ENCODE peak calls at places on chromosomes 12 and 14, in four cellular contexts. One of them, this sample, is unnamed.

GRCh38 chr14:94009767-94010166 is 12.7 kb downstream of the CCDC197 start:
- DNase-seq in activated T-helper 1 cell treated with anti-CD3 and anti-CD28 coated beads, Interleukin-2, amount 50 U/mL, for 16 hours: no peak
- DNase-seq in stimulated activated CD4-positive, alpha-beta T cell treated with anti-CD3 and anti-CD28 coated beads, Interleukin-1b, Interleukin-23, amount 100 ng/mL, for 1 hour: no peak
- DNase-seq in HuH-7: no peak
- DNase-seq in this sample: no peak

GRCh38 chr14:104194016-104194415 is 55.6 kb downstream of the KIF26A start:
- DNase-seq in activated T-helper 1 cell treated with anti-CD3 and anti-CD28 coated beads, Interleukin-2, amount 50 U/mL, for 16 hours: no peak
- DNase-seq in stimulated activated CD4-positive, alpha-beta T cell treated with anti-CD3 and anti-CD28 coated beads, Interleukin-1b, Interleukin-23, amount 100 ng/mL, for 1 hour: no peak
- DNase-seq in HuH-7: no peak
- DNase-seq in this sample: no peak

GRCh38 chr12:20212658-20213387 is 155.5 kb upstream of the PDE3A start:
- DNase-seq in activated T-helper 1 cell treated with anti-CD3 and anti-CD28 coated beads, Interleukin-2, amount 50 U/mL, for 16 hours: no peak
- DNase-seq in stimulated activated CD4-positive, alpha-beta T cell treated with anti-CD3 and anti-CD28 coated beads, Interleukin-1b, Interleukin-23, amount 100 ng/mL, for 1 hour: no peak
- DNase-seq in HuH-7: peak
- DNase-seq in this sample: peak

GRCh38 chr12:70557583-70558263 is 79.5 kb downstream of the PTPRB start:
- DNase-seq in activated T-helper 1 cell treated with anti-CD3 and anti-CD28 coated beads, Interleukin-2, amount 50 U/mL, for 16 hours: no peak
- DNase-seq in stimulated activated CD4-positive, alpha-beta T cell treated with anti-CD3 and anti-CD28 coated beads, Interleukin-1b, Interleukin-23, amount 100 ng/mL, for 1 hour: no peak
- DNase-seq in HuH-7: no peak
- DNase-seq in this sample: no peak

GRCh38 chr12:19239616-19240234 is 110.2 kb downstream of the PLEKHA5 start:
- DNase-seq in activated T-helper 1 cell treated with anti-CD3 and anti-CD28 coated beads, Interleukin-2, amount 50 U/mL, for 16 hours: no peak
- DNase-seq in stimulated activated CD4-positive, alpha-beta T cell treated with anti-CD3 and anti-CD28 coated beads, Interleukin-1b, Interleukin-23, amount 100 ng/mL, for 1 hour: no peak
- DNase-seq in HuH-7: no peak
- DNase-seq in this sample: no peak

GRCh38 chr14:72780771-72781170 is 113.1 kb downstream of the DPF3 start:
- DNase-seq in activated T-helper 1 cell treated with anti-CD3 and anti-CD28 coated beads, Interleukin-2, amount 50 U/mL, for 16 hours: no peak
- DNase-seq in stimulated activated CD4-positive, alpha-beta T cell treated with anti-CD3 and anti-CD28 coated beads, Interleukin-1b, Interleukin-23, amount 100 ng/mL, for 1 hour: no peak
- DNase-seq in HuH-7: no peak
- DNase-seq in this sample: no peak

GRCh38 chr12:13038491-13039161 is 5.6 kb upstream of the FAM234B start:
- DNase-seq in activated T-helper 1 cell treated with anti-CD3 and anti-CD28 coated beads, Interleukin-2, amount 50 U/mL, for 16 hours: no peak
- DNase-seq in stimulated activated CD4-positive, alpha-beta T cell treated with anti-CD3 and anti-CD28 coated beads, Interleukin-1b, Interleukin-23, amount 100 ng/mL, for 1 hour: no peak
- DNase-seq in HuH-7: no peak
- DNase-seq in this sample: no peak

GRCh38 chr12:123237646-123238329 is 4.6 kb downstream of the MTRFR start:
- DNase-seq in activated T-helper 1 cell treated with anti-CD3 and anti-CD28 coated beads, Interleukin-2, amount 50 U/mL, for 16 hours: peak
- DNase-seq in stimulated activated CD4-positive, alpha-beta T cell treated with anti-CD3 and anti-CD28 coated beads, Interleukin-1b, Interleukin-23, amount 100 ng/mL, for 1 hour: peak
- DNase-seq in HuH-7: no peak
- DNase-seq in this sample: no peak

GRCh38 chr12:66776974-66777373 is 98.1 kb upstream of the GRIP1 start:
- DNase-seq in activated T-helper 1 cell treated with anti-CD3 and anti-CD28 coated beads, Interleukin-2, amount 50 U/mL, for 16 hours: no peak
- DNase-seq in stimulated activated CD4-positive, alpha-beta T cell treated with anti-CD3 and anti-CD28 coated beads, Interleukin-1b, Interleukin-23, amount 100 ng/mL, for 1 hour: no peak
- DNase-seq in HuH-7: no peak
- DNase-seq in this sample: no peak

GRCh38 chr12:132804426-132804861 is 24.2 kb downstream of the GOLGA3 start:
- DNase-seq in activated T-helper 1 cell treated with anti-CD3 and anti-CD28 coated beads, Interleukin-2, amount 50 U/mL, for 16 hours: no peak
- DNase-seq in stimulated activated CD4-positive, alpha-beta T cell treated with anti-CD3 and anti-CD28 coated beads, Interleukin-1b, Interleukin-23, amount 100 ng/mL, for 1 hour: no peak
- DNase-seq in HuH-7: no peak
- DNase-seq in this sample: no peak